ENCODE peak calls at places on chromosomes 3 and 15, in eight cellular contexts. L, Y, Z, B, R, S, K and F are unnamed samples.

GRCh38 chr15:101689901-101690300 is 34.4 kb downstream of the TARS3 start:
- DNase-seq in K (no peak), Z (no peak), B (peak), L (no peak), Y (no peak), R (no peak), S (no peak), F (no peak)

GRCh38 chr3:49554639-49555265 is 475 bp downstream of the BSN start:
- DNase-seq in R (peak), K (peak), S (no peak), L (no peak), Z (no peak), Y (peak), B (peak), F (peak)

GRCh38 chr3:185983495-185984141 is 45.8 kb upstream of the TRA2B start:
- DNase-seq in B (peak), K (peak), Y (peak), L (peak), S (peak), Z (peak), R (peak), F (peak)

GRCh38 chr3:23075478-23075877 is 127.6 kb upstream of the UBE2E2 start:
- DNase-seq in Y (no peak), B (no peak), K (no peak), Z (no peak), L (no peak), R (no peak), S (no peak), F (no peak)

GRCh38 chr3:189637755-189638154 is 6.6 kb downstream of the TP63 start:
- DNase-seq in R (no peak), Z (no peak), Y (no peak), S (no peak), L (no peak), K (no peak), B (no peak), F (no peak)

GRCh38 chr3:171960159-171960558 is 79.2 kb upstream of the FNDC3B start:
- DNase-seq in R (no peak), K (no peak), S (no peak), Z (no peak), B (no peak), L (no peak), Y (no peak), F (no peak)

GRCh38 chr3:43183456-43183855 is 77.6 kb upstream of the POMGNT2 start:
- DNase-seq in L (no peak), S (no peak), Z (no peak), B (no peak), K (no peak), Y (no peak), R (no peak), F (no peak)

GRCh38 chr3:127717357-127718243 is 44.8 kb downstream of the ABTB1 start:
- DNase-seq in B (peak), R (no peak), L (no peak), K (no peak), S (no peak), Z (no peak), Y (no peak), F (no peak)

GRCh38 chr15:58095415-58095814 is 29.9 kb upstream of the ALDH1A2 start:
- DNase-seq in S (no peak), K (no peak), L (no peak), Z (no peak), Y (no peak), R (no peak), B (no peak), F (no peak)

GRCh38 chr3:70855139-70855538 is 542.7 kb upstream of the MDFIC2 start:
- DNase-seq in K (no peak), L (no peak), B (no peak), R (no peak), Y (no peak), Z (no peak), S (no peak), F (no peak)

GRCh38 chr3:99686955-99687612 is 48.7 kb downstream of the COL8A1 start:
- DNase-seq in L (no peak), S (peak), Y (peak), R (no peak), K (no peak), B (peak), Z (peak), F (peak)

GRCh38 chr3:94234177-94234788 is 171.4 kb downstream of the NSUN3 start:
- DNase-seq in Y (no peak), B (peak), Z (no peak), S (peak), K (no peak), L (no peak), R (no peak), F (no peak)

GRCh38 chr3:127073931-127074820 is 91.3 kb downstream of the PLXNA1 start:
- DNase-seq in L (no peak), R (no peak), S (no peak), Y (no peak), K (no peak), B (peak), Z (no peak), F (peak)

GRCh38 chr3:177447938-177448337 is 250.7 kb upstream of the TBL1XR1 start:
- DNase-seq in Y (no peak), B (no peak), S (no peak), Z (no peak), K (no peak), L (no peak), R (no peak), F (peak)

GRCh38 chr15:90240856-90241255 is 6.8 kb downstream of the GDPGP1 start:
- DNase-seq in L (no peak), R (no peak), K (no peak), B (no peak), Z (no peak), Y (no peak), S (no peak), F (no peak)

GRCh38 chr15:39833515-39833981 is 50.9 kb upstream of the FSIP1 start:
- DNase-seq in Z (no peak), K (no peak), Y (no peak), L (no peak), B (peak), S (peak), R (no peak), F (no peak)

GRCh38 chr3:40930131-40930538 is 269.2 kb upstream of the CTNNB1 start:
- DNase-seq in K (no peak), B (no peak), S (no peak), L (no peak), R (no peak), Z (no peak), Y (peak), F (peak)

GRCh38 chr3:58532794-58533220 is 4.2 kb downstream of the ACOX2 start:
- DNase-seq in B (peak), Z (peak), S (peak), R (no peak), Y (peak), L (peak), K (peak), F (peak)

GRCh38 chr3:189664311-189664710 is 33.1 kb downstream of the TP63 start:
- DNase-seq in L (no peak), K (no peak), Z (no peak), Y (no peak), S (no peak), R (no peak), B (peak), F (no peak)